ENCODE peak calls at places on chromosomes 13 and 19, in six cellular contexts. One of them, this sample, is unnamed.

GRCh38 chr13:90793261-90793785 is 554.2 kb upstream of the MIR17HG start:
- DNase-seq in tibial artery: no peak
- DNase-seq in GM04504: no peak
- DNase-seq in left colon: no peak
- DNase-seq in stimulated activated CD8-positive, alpha-beta memory T cell treated with anti-CD3 and anti-CD28 coated beads, Interleukin-2, amount 100 ng/mL, for 48 hours: no peak
- DNase-seq in pancreas: no peak
- DNase-seq in this sample: no peak

GRCh38 chr13:91133941-91134772 is 213.3 kb upstream of the MIR17HG start:
- DNase-seq in left colon: no peak
- DNase-seq in stimulated activated CD8-positive, alpha-beta memory T cell treated with anti-CD3 and anti-CD28 coated beads, Interleukin-2, amount 100 ng/mL, for 48 hours: no peak
- DNase-seq in GM04504: peak
- DNase-seq in pancreas: no peak
- DNase-seq in tibial artery: no peak
- DNase-seq in this sample: no peak

GRCh38 chr19:57559008-57559403 is 657 bp downstream of the ZNF550 start:
- DNase-seq in pancreas: peak
- DNase-seq in GM04504: no peak
- DNase-seq in stimulated activated CD8-positive, alpha-beta memory T cell treated with anti-CD3 and anti-CD28 coated beads, Interleukin-2, amount 100 ng/mL, for 48 hours: no peak
- DNase-seq in left colon: no peak
- DNase-seq in tibial artery: no peak
- DNase-seq in this sample: peak

GRCh38 chr19:42074513-42075363 is 1.2 kb upstream of the ZNF574 start:
- DNase-seq in pancreas: no peak
- DNase-seq in left colon: peak
- DNase-seq in stimulated activated CD8-positive, alpha-beta memory T cell treated with anti-CD3 and anti-CD28 coated beads, Interleukin-2, amount 100 ng/mL, for 48 hours: no peak
- DNase-seq in tibial artery: no peak
- DNase-seq in GM04504: no peak
- DNase-seq in this sample: peak

GRCh38 chr13:97855570-97855970 is 97.9 kb upstream of the IPO5 start:
- DNase-seq in left colon: no peak
- DNase-seq in stimulated activated CD8-positive, alpha-beta memory T cell treated with anti-CD3 and anti-CD28 coated beads, Interleukin-2, amount 100 ng/mL, for 48 hours: no peak
- DNase-seq in GM04504: peak
- DNase-seq in tibial artery: no peak
- DNase-seq in pancreas: no peak
- DNase-seq in this sample: no peak

GRCh38 chr19:6088677-6089063 is 21.6 kb downstream of the RFX2 start:
- DNase-seq in tibial artery: no peak
- DNase-seq in GM04504: no peak
- DNase-seq in stimulated activated CD8-positive, alpha-beta memory T cell treated with anti-CD3 and anti-CD28 coated beads, Interleukin-2, amount 100 ng/mL, for 48 hours: no peak
- DNase-seq in left colon: no peak
- DNase-seq in pancreas: no peak
- DNase-seq in this sample: no peak

GRCh38 chr19:48391100-48392005 is at the start of gene KDELR1:
- DNase-seq in pancreas: peak
- DNase-seq in stimulated activated CD8-positive, alpha-beta memory T cell treated with anti-CD3 and anti-CD28 coated beads, Interleukin-2, amount 100 ng/mL, for 48 hours: peak
- DNase-seq in GM04504: no peak
- DNase-seq in left colon: peak
- DNase-seq in tibial artery: peak
- DNase-seq in this sample: peak

GRCh38 chr19:15418112-15418587 is 638 bp downstream of the AKAP8L start:
- DNase-seq in left colon: no peak
- DNase-seq in stimulated activated CD8-positive, alpha-beta memory T cell treated with anti-CD3 and anti-CD28 coated beads, Interleukin-2, amount 100 ng/mL, for 48 hours: no peak
- DNase-seq in GM04504: no peak
- DNase-seq in pancreas: no peak
- DNase-seq in tibial artery: no peak
- DNase-seq in this sample: no peak

GRCh38 chr13:50484472-50485113 is 358.9 kb downstream of the DLEU7 start:
- DNase-seq in pancreas: no peak
- DNase-seq in GM04504: no peak
- DNase-seq in tibial artery: no peak
- DNase-seq in stimulated activated CD8-positive, alpha-beta memory T cell treated with anti-CD3 and anti-CD28 coated beads, Interleukin-2, amount 100 ng/mL, for 48 hours: no peak
- DNase-seq in left colon: no peak
- DNase-seq in this sample: no peak

GRCh38 chr13:53012707-53013106 is 15.9 kb upstream of the OLFM4 start:
- DNase-seq in left colon: no peak
- DNase-seq in stimulated activated CD8-positive, alpha-beta memory T cell treated with anti-CD3 and anti-CD28 coated beads, Interleukin-2, amount 100 ng/mL, for 48 hours: no peak
- DNase-seq in GM04504: no peak
- DNase-seq in pancreas: no peak
- DNase-seq in tibial artery: no peak
- DNase-seq in this sample: no peak

GRCh38 chr13:34751044-34751443 is 191.0 kb upstream of the NBEA start:
- DNase-seq in left colon: no peak
- DNase-seq in stimulated activated CD8-positive, alpha-beta memory T cell treated with anti-CD3 and anti-CD28 coated beads, Interleukin-2, amount 100 ng/mL, for 48 hours: no peak
- DNase-seq in tibial artery: no peak
- DNase-seq in GM04504: no peak
- DNase-seq in pancreas: no peak
- DNase-seq in this sample: no peak

GRCh38 chr13:110254151-110254679 is 52.7 kb downstream of the COL4A1 start:
- DNase-seq in tibial artery: no peak
- DNase-seq in GM04504: no peak
- DNase-seq in pancreas: no peak
- DNase-seq in left colon: no peak
- DNase-seq in stimulated activated CD8-positive, alpha-beta memory T cell treated with anti-CD3 and anti-CD28 coated beads, Interleukin-2, amount 100 ng/mL, for 48 hours: no peak
- DNase-seq in this sample: no peak

This sample was measured in GM12892.